ENCODE peak calls at places on chromosome X, in nine cellular contexts. G is activated naive CD4-positive, alpha-beta T cell treated with anti-CD3 and anti-CD28 coated beads, Interleukin-2, amount 50 U/mL, for 72 hours; F is neural crest cell; R is smooth muscle cell of the brain vasculature; K is aorta; S is hepatic stellate cell; C is GF-D8; B is GM13977; O is cardiac fibroblast. J is an unnamed sample.
A peak's percentile ranks its signal among the peaks of the same experiment; 100 is the strongest.

GRCh38 chrX:7147431-7147977 is at the start of gene STS:
- DNase-seq in G (peak; percentile 57), F (peak; percentile 39), R (no peak), K (peak; percentile 68), S (peak; percentile 34), C (no peak), B (peak; percentile 23), O (peak; percentile 12), J (no peak)

GRCh38 chrX:7131621-7132020 is 15.9 kb upstream of the STS start:
- DNase-seq in G (no peak), F (no peak), R (no peak), K (no peak), S (no peak), C (no peak), B (no peak), O (no peak), J (no peak)

GRCh38 chrX:110322603-110323002 is 4.7 kb upstream of the AMMECR1 start:
- DNase-seq in G (no peak), F (no peak), R (no peak), K (no peak), S (no peak), C (no peak), B (no peak), O (peak; percentile 10), J (no peak)

GRCh38 chrX:106168107-106168506 is at the start of gene PWWP3B:
- DNase-seq in G (no peak), F (peak; percentile 21), R (no peak), K (no peak), S (no peak), C (no peak), B (no peak), O (peak; percentile 33), J (no peak)

GRCh38 chrX:40546870-40547269 is 33.9 kb upstream of the ATP6AP2 start:
- DNase-seq in G (no peak), F (no peak), R (no peak), K (no peak), S (no peak), C (no peak), B (no peak), O (no peak), J (no peak)

GRCh38 chrX:44234116-44234515 is 109.4 kb downstream of the EFHC2 start:
- DNase-seq in G (no peak), F (no peak), R (no peak), K (no peak), S (no peak), C (no peak), B (no peak), O (no peak), J (no peak)

GRCh38 chrX:6053126-6053625 is 175.5 kb downstream of the NLGN4X start:
- DNase-seq in G (no peak), F (no peak), R (no peak), K (no peak), S (no peak), C (no peak), B (no peak), O (no peak), J (no peak)

GRCh38 chrX:150482537-150483217 is 85.7 kb upstream of the MTM1 start:
- DNase-seq in G (peak; percentile 55), F (no peak), R (no peak), K (no peak), S (no peak), C (no peak), B (no peak), O (peak; percentile 73), J (no peak)

GRCh38 chrX:150903110-150903508 is 4.6 kb upstream of the CD99L2 start:
- DNase-seq in G (no peak), F (no peak), R (no peak), K (no peak), S (no peak), C (no peak), B (no peak), O (no peak), J (no peak)

GRCh38 chrX:83916525-83916924 is 55.6 kb downstream of the CYLC1 start:
- DNase-seq in G (no peak), F (peak; percentile 3), R (no peak), K (no peak), S (peak; percentile 2), C (no peak), B (peak; percentile 5), O (peak; percentile 8), J (no peak)

GRCh38 chrX:47723689-47724088 is 64.7 kb upstream of the UXT start:
- DNase-seq in G (no peak), F (no peak), R (no peak), K (no peak), S (no peak), C (no peak), B (no peak), O (no peak), J (no peak)

GRCh38 chrX:151828434-151829080 is 84.1 kb upstream of the MAGEA4 start:
- DNase-seq in G (no peak), F (no peak), R (no peak), K (no peak), S (no peak), C (no peak), B (no peak), O (peak; percentile 5), J (no peak)

GRCh38 chrX:151488677-151489076 is 74.8 kb upstream of the PASD1 start:
- DNase-seq in G (no peak), F (no peak), R (no peak), K (no peak), S (no peak), C (no peak), B (peak; percentile 32), O (no peak), J (no peak)

GRCh38 chrX:33285550-33285949 is 74.2 kb upstream of the DMD start:
- DNase-seq in G (no peak), F (no peak), R (no peak), K (no peak), S (no peak), C (no peak), B (no peak), O (peak; percentile 9), J (no peak)

GRCh38 chrX:96538104-96538725 is 146.4 kb upstream of the DIAPH2 start:
- DNase-seq in G (no peak), F (no peak), R (no peak), K (no peak), S (no peak), C (no peak), B (no peak), O (no peak), J (no peak)

GRCh38 chrX:11629593-11630211 is 36.0 kb downstream of the ARHGAP6 start:
- DNase-seq in G (no peak), F (no peak), R (peak; percentile 12), K (peak; percentile 53), S (peak; percentile 8), C (no peak), B (no peak), O (peak; percentile 83), J (no peak)

GRCh38 chrX:10484683-10485247 is 135.6 kb downstream of the MID1 start:
- DNase-seq in G (no peak), F (no peak), R (no peak), K (no peak), S (no peak), C (no peak), B (no peak), O (peak; percentile 27), J (no peak)